ENCODE peak calls at places on chromosomes 7 and 10, in eight cellular contexts. One of them, this sample, is unnamed.

GRCh38 chr10:71397340-71398212 is 856 bp downstream of the CDH23 start:
- DNase-seq in SK-N-SH: peak; percentile 76
- DNase-seq in astrocyte of the spinal cord: no peak
- DNase-seq in fibroblast of mammary gland: no peak
- DNase-seq in brain microvascular endothelial cell: no peak
- DNase-seq in HL-60: peak; percentile 24
- DNase-seq in HFF-Myc: no peak
- DNase-seq in left ventricle myocardium inferior: no peak
- DNase-seq in this sample: no peak

GRCh38 chr10:78472542-78472890 is 438.9 kb downstream of the RPS24 start:
- DNase-seq in brain microvascular endothelial cell: no peak
- DNase-seq in astrocyte of the spinal cord: no peak
- DNase-seq in left ventricle myocardium inferior: no peak
- DNase-seq in HFF-Myc: no peak
- DNase-seq in HL-60: no peak
- DNase-seq in fibroblast of mammary gland: no peak
- DNase-seq in SK-N-SH: peak; percentile 69
- DNase-seq in this sample: no peak

GRCh38 chr10:62056660-62057059 is 155.2 kb downstream of the ARID5B start:
- DNase-seq in left ventricle myocardium inferior: no peak
- DNase-seq in HFF-Myc: no peak
- DNase-seq in HL-60: no peak
- DNase-seq in brain microvascular endothelial cell: no peak
- DNase-seq in SK-N-SH: no peak
- DNase-seq in astrocyte of the spinal cord: no peak
- DNase-seq in fibroblast of mammary gland: no peak
- DNase-seq in this sample: no peak

GRCh38 chr7:120400806-120401455 is 128.0 kb downstream of the KCND2 start:
- DNase-seq in astrocyte of the spinal cord: no peak
- DNase-seq in brain microvascular endothelial cell: no peak
- DNase-seq in fibroblast of mammary gland: no peak
- DNase-seq in HFF-Myc: no peak
- DNase-seq in SK-N-SH: no peak
- DNase-seq in left ventricle myocardium inferior: no peak
- DNase-seq in HL-60: no peak
- DNase-seq in this sample: no peak

GRCh38 chr7:20438665-20439376 is 108.1 kb downstream of the ITGB8 start:
- DNase-seq in HFF-Myc: no peak
- DNase-seq in fibroblast of mammary gland: no peak
- DNase-seq in brain microvascular endothelial cell: no peak
- DNase-seq in HL-60: peak; percentile 32
- DNase-seq in astrocyte of the spinal cord: no peak
- DNase-seq in SK-N-SH: no peak
- DNase-seq in left ventricle myocardium inferior: no peak
- DNase-seq in this sample: no peak

GRCh38 chr10:90872648-90873020 is 860 bp downstream of the RPP30 start:
- DNase-seq in fibroblast of mammary gland: no peak
- DNase-seq in left ventricle myocardium inferior: no peak
- DNase-seq in HFF-Myc: no peak
- DNase-seq in astrocyte of the spinal cord: no peak
- DNase-seq in SK-N-SH: no peak
- DNase-seq in brain microvascular endothelial cell: no peak
- DNase-seq in HL-60: no peak
- DNase-seq in this sample: no peak

GRCh38 chr10:66990431-66990830 is 64.6 kb downstream of the LRRTM3 start:
- DNase-seq in left ventricle myocardium inferior: no peak
- DNase-seq in HL-60: no peak
- DNase-seq in SK-N-SH: no peak
- DNase-seq in fibroblast of mammary gland: no peak
- DNase-seq in HFF-Myc: no peak
- DNase-seq in brain microvascular endothelial cell: no peak
- DNase-seq in astrocyte of the spinal cord: no peak
- DNase-seq in this sample: no peak

GRCh38 chr10:11521860-11522259 is 89.6 kb downstream of the USP6NL start:
- DNase-seq in SK-N-SH: no peak
- DNase-seq in fibroblast of mammary gland: peak; percentile 75
- DNase-seq in left ventricle myocardium inferior: no peak
- DNase-seq in HL-60: no peak
- DNase-seq in astrocyte of the spinal cord: no peak
- DNase-seq in HFF-Myc: no peak
- DNase-seq in brain microvascular endothelial cell: no peak
- DNase-seq in this sample: no peak

GRCh38 chr10:102620138-102620591 is 24.1 kb upstream of the TRIM8 start:
- DNase-seq in left ventricle myocardium inferior: peak; percentile 79
- DNase-seq in HL-60: no peak
- DNase-seq in SK-N-SH: no peak
- DNase-seq in brain microvascular endothelial cell: no peak
- DNase-seq in HFF-Myc: no peak
- DNase-seq in astrocyte of the spinal cord: no peak
- DNase-seq in fibroblast of mammary gland: no peak
- DNase-seq in this sample: no peak

GRCh38 chr7:92809397-92810241 is 26.8 kb downstream of the CDK6 start:
- DNase-seq in left ventricle myocardium inferior: peak; percentile 26
- DNase-seq in fibroblast of mammary gland: peak; percentile 95
- DNase-seq in SK-N-SH: no peak
- DNase-seq in HFF-Myc: peak; percentile 93
- DNase-seq in HL-60: peak; percentile 87
- DNase-seq in astrocyte of the spinal cord: peak; percentile 94
- DNase-seq in brain microvascular endothelial cell: peak; percentile 95
- DNase-seq in this sample: peak; percentile 76

GRCh38 chr7:36128448-36129047 is 24.5 kb upstream of the EEPD1 start:
- DNase-seq in SK-N-SH: peak; percentile 37
- DNase-seq in HL-60: no peak
- DNase-seq in HFF-Myc: peak; percentile 71
- DNase-seq in fibroblast of mammary gland: peak; percentile 95
- DNase-seq in left ventricle myocardium inferior: peak; percentile 80
- DNase-seq in brain microvascular endothelial cell: peak; percentile 91
- DNase-seq in astrocyte of the spinal cord: peak; percentile 94
- DNase-seq in this sample: peak; percentile 47

GRCh38 chr7:96238474-96238873 is 83.4 kb downstream of the SLC25A13 start:
- DNase-seq in fibroblast of mammary gland: no peak
- DNase-seq in astrocyte of the spinal cord: peak; percentile 56
- DNase-seq in HL-60: no peak
- DNase-seq in HFF-Myc: no peak
- DNase-seq in brain microvascular endothelial cell: no peak
- DNase-seq in SK-N-SH: no peak
- DNase-seq in left ventricle myocardium inferior: no peak
- DNase-seq in this sample: no peak

GRCh38 chr10:87589653-87590052 is 70.0 kb upstream of the PAPSS2 start:
- DNase-seq in HL-60: no peak
- DNase-seq in HFF-Myc: peak; percentile 47
- DNase-seq in SK-N-SH: no peak
- DNase-seq in astrocyte of the spinal cord: peak; percentile 41
- DNase-seq in fibroblast of mammary gland: peak; percentile 54
- DNase-seq in brain microvascular endothelial cell: peak; percentile 42
- DNase-seq in left ventricle myocardium inferior: no peak
- DNase-seq in this sample: peak; percentile 12

DNA sequence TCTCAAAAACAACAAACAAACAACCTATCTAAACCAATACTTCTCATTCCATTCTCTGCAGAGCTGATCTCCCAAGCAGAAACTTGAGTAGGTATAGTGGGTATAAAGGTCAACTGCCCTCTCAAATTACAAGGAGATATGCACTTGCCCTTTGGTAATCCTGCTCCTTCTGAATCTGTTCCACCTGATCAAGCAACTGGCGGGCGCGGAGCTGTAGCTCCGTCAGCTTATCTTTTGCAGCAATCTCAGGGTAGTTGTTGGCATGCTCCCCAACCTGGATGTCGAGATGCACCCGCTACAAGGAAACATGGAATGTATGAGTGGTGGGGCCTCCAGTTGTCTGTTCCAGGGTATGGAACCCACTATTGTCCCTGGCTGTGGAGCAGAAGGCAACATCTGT is 1.1 kb downstream of the TMED4 start:
- DNase-seq in fibroblast of mammary gland: no peak
- DNase-seq in HFF-Myc: no peak
- DNase-seq in astrocyte of the spinal cord: no peak
- DNase-seq in SK-N-SH: no peak
- DNase-seq in brain microvascular endothelial cell: no peak
- DNase-seq in left ventricle myocardium inferior: no peak
- DNase-seq in HL-60: no peak
- DNase-seq in this sample: no peak
- H3K4me3 ChIP-seq in fibroblast of mammary gland: peak overlapping the region; percentile 83
- H3K4me3 ChIP-seq in HFF-Myc: peak overlapping the region; percentile 88
- H3K4me3 ChIP-seq in astrocyte of the spinal cord: peak overlapping the region; percentile 86
- H3K4me3 ChIP-seq in SK-N-SH: peak overlapping the region; percentile 82
- H3K4me3 ChIP-seq in brain microvascular endothelial cell: peak overlapping the region; percentile 86
- H3K4me3 ChIP-seq in left ventricle myocardium inferior: peak overlapping the region; percentile 86
- H3K4me3 ChIP-seq in HL-60: peak overlapping the region; percentile 76
- H3K4me3 ChIP-seq in this sample: peak overlapping the region; percentile 94

GRCh38 chr10:101046332-101047238 is 15.2 kb upstream of the KAZALD1 start:
- DNase-seq in astrocyte of the spinal cord: no peak
- DNase-seq in left ventricle myocardium inferior: no peak
- DNase-seq in SK-N-SH: no peak
- DNase-seq in HL-60: no peak
- DNase-seq in brain microvascular endothelial cell: no peak
- DNase-seq in fibroblast of mammary gland: no peak
- DNase-seq in HFF-Myc: no peak
- DNase-seq in this sample: no peak

GRCh38 chr10:101050206-101051069 is 11.4 kb upstream of the KAZALD1 start:
- DNase-seq in HFF-Myc: no peak
- DNase-seq in brain microvascular endothelial cell: peak; percentile 33
- DNase-seq in HL-60: peak; percentile 64
- DNase-seq in astrocyte of the spinal cord: peak; percentile 54
- DNase-seq in fibroblast of mammary gland: peak; percentile 32
- DNase-seq in left ventricle myocardium inferior: peak; percentile 49
- DNase-seq in SK-N-SH: peak; percentile 87
- DNase-seq in this sample: no peak

GRCh38 chr10:101052285-101052684 is 9.5 kb upstream of the KAZALD1 start:
- DNase-seq in SK-N-SH: no peak
- DNase-seq in brain microvascular endothelial cell: peak; percentile 68
- DNase-seq in HL-60: no peak
- DNase-seq in astrocyte of the spinal cord: peak; percentile 69
- DNase-seq in left ventricle myocardium inferior: no peak
- DNase-seq in fibroblast of mammary gland: peak; percentile 76
- DNase-seq in HFF-Myc: no peak
- DNase-seq in this sample: no peak

GRCh38 chr10:101047268-101047667 is 14.5 kb upstream of the KAZALD1 start:
- DNase-seq in astrocyte of the spinal cord: no peak
- DNase-seq in brain microvascular endothelial cell: no peak
- DNase-seq in HFF-Myc: no peak
- DNase-seq in fibroblast of mammary gland: no peak
- DNase-seq in SK-N-SH: no peak
- DNase-seq in left ventricle myocardium inferior: no peak
- DNase-seq in HL-60: no peak
- DNase-seq in this sample: no peak

DNA sequence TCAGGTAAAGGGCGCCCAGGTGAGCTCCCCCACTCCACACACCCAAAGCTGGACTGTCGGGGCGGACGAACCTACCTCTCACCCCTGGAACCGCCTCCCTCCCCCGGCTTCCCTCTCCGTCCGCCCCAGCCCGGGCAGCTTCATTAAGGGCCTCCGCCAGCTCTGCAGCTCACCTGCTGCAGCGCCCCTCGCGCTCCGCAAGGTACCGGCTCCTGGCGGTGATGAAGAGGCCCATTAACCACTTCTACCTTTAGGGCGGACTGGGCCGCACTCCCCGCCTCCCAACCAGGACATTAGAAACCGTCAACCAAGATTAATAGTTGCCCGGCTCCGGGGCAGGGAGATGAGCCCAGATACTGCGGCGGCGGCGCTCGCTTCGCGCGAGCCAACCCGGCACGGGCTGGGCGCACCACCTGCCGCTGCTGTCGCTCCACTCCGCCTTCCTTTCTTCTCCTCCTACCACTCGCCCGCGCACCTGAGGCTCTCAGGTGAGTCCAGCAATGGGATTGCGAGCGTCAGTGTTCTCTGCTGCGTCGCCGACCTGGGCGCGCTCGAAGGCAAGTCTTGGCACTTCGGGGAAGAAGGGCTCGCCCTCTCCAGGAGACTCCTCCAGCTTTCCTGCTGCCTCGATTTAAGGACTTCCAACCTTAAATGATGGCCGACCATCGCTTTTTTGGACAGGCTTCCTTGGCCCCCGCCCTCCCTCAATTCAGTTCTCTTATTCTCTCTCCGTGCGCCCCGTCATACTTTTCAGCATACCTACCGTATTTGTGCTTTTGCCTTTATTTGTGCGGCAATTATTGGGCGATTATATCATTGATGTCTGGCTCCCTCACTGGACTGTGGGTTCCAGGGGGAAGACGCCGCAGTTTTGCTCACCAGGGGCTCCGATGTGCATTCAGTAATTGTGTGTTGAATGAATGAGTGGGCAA is 13.6 kb upstream of the KAZALD1 start:
- DNase-seq in astrocyte of the spinal cord: no peak
- DNase-seq in fibroblast of mammary gland: no peak
- DNase-seq in HL-60: no peak
- DNase-seq in left ventricle myocardium inferior: no peak
- DNase-seq in brain microvascular endothelial cell: no peak
- DNase-seq in HFF-Myc: no peak
- DNase-seq in SK-N-SH: no peak
- DNase-seq in this sample: no peak
- TF ChIP-seq CTCF in astrocyte of the spinal cord: peak; percentile 8
- TF ChIP-seq CTCF in fibroblast of mammary gland: no peak
- TF ChIP-seq CTCF in HL-60: no peak
- TF ChIP-seq CTCF in left ventricle myocardium inferior: no peak
- TF ChIP-seq CTCF in brain microvascular endothelial cell: peak; percentile 30
- TF ChIP-seq CTCF in HFF-Myc: no peak
- TF ChIP-seq CTCF in SK-N-SH: no peak
- TF ChIP-seq CTCF in this sample: no peak

GRCh38 chr7:81869670-81870069 is 99.8 kb upstream of the HGF start:
- DNase-seq in left ventricle myocardium inferior: no peak
- DNase-seq in astrocyte of the spinal cord: no peak
- DNase-seq in SK-N-SH: no peak
- DNase-seq in fibroblast of mammary gland: peak; percentile 28
- DNase-seq in HFF-Myc: no peak
- DNase-seq in HL-60: no peak
- DNase-seq in brain microvascular endothelial cell: no peak
- DNase-seq in this sample: no peak

GRCh38 chr7:81871606-81872265 is 101.9 kb upstream of the HGF start:
- DNase-seq in fibroblast of mammary gland: peak; percentile 44
- DNase-seq in HFF-Myc: peak; percentile 35
- DNase-seq in astrocyte of the spinal cord: no peak
- DNase-seq in left ventricle myocardium inferior: no peak
- DNase-seq in brain microvascular endothelial cell: no peak
- DNase-seq in HL-60: no peak
- DNase-seq in SK-N-SH: peak; percentile 5
- DNase-seq in this sample: no peak

DNA sequence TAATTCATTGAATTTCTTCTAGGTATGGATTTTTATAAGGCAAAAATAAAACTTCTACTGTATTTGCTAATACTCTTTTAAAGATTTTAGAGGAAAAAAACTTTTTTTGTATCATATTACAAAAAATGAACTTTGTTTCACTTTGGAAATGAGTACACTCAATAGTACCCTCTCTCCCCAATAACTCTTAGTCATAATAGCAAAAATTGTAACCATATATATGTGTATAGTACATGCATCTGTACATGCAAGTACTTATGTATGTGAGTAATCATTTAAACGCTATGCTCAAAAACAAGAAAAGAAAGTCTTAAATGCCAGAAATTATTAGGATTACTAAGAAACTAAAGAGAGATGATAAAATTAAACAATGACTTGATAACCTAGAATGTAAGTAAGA is 95.9 kb upstream of the HGF start:
- DNase-seq in brain microvascular endothelial cell: no peak
- DNase-seq in left ventricle myocardium inferior: no peak
- DNase-seq in HL-60: no peak
- DNase-seq in fibroblast of mammary gland: no peak
- DNase-seq in astrocyte of the spinal cord: no peak
- DNase-seq in SK-N-SH: no peak
- DNase-seq in HFF-Myc: no peak
- DNase-seq in this sample: no peak
- H3K4me3 ChIP-seq in brain microvascular endothelial cell: no peak overlapping the region
- H3K4me3 ChIP-seq in left ventricle myocardium inferior: no peak overlapping the region
- H3K4me3 ChIP-seq in HL-60: no peak overlapping the region
- H3K4me3 ChIP-seq in fibroblast of mammary gland: no peak overlapping the region
- H3K4me3 ChIP-seq in astrocyte of the spinal cord: no peak overlapping the region
- H3K4me3 ChIP-seq in SK-N-SH: no peak overlapping the region
- H3K4me3 ChIP-seq in HFF-Myc: no peak overlapping the region
- H3K4me3 ChIP-seq in this sample: no peak overlapping the region

GRCh38 chr7:50283206-50283605 is 21.3 kb upstream of the IKZF1 start:
- DNase-seq in HL-60: no peak
- DNase-seq in fibroblast of mammary gland: no peak
- DNase-seq in SK-N-SH: no peak
- DNase-seq in brain microvascular endothelial cell: no peak
- DNase-seq in HFF-Myc: no peak
- DNase-seq in astrocyte of the spinal cord: no peak
- DNase-seq in left ventricle myocardium inferior: no peak
- DNase-seq in this sample: no peak
- TF ChIP-seq CTCF in HL-60: no peak
- TF ChIP-seq CTCF in fibroblast of mammary gland: no peak
- TF ChIP-seq CTCF in SK-N-SH: no peak
- TF ChIP-seq CTCF in brain microvascular endothelial cell: no peak
- TF ChIP-seq CTCF in HFF-Myc: no peak
- TF ChIP-seq CTCF in astrocyte of the spinal cord: no peak
- TF ChIP-seq CTCF in left ventricle myocardium inferior: no peak
- TF ChIP-seq CTCF in this sample: no peak